ENCODE peak calls at places on chromosomes 13 and 19, in five cellular contexts. K, J, Y, O and Z are unnamed samples. For H4K20me1, the result is how much of the 10 kb centered on the place peaks cover.

GRCh38 chr19:3176715-3177501 is 1.7 kb upstream of the S1PR4 start:
- DNase-seq in O (no peak), Y (no peak), J (peak), K (peak), Z (no peak)

GRCh38 chr19:33193864-33194362 is at the start of gene LRP3:
- DNase-seq in Y (peak), K (no peak), J (peak), O (peak), Z (no peak)

GRCh38 chr19:41910992-41911888 is 17.0 kb downstream of the ERFL start:
- DNase-seq in K (no peak), J (no peak), Y (no peak), O (no peak), Z (no peak)

GRCh38 chr13:76552373-76552772 is 333.8 kb downstream of the KCTD12 start:
- DNase-seq in Y (no peak), J (no peak), O (no peak), K (no peak), Z (no peak)

GRCh38 chr13:92896842-92897241 is 329.8 kb upstream of the GPC6 start:
- DNase-seq in K (no peak), Y (peak), O (peak), J (peak), Z (no peak)

GRCh38 chr19:33152178-33152577 is 20.3 kb downstream of the WDR88 start:
- DNase-seq in J (peak), K (no peak), Y (no peak), O (no peak), Z (no peak)

GRCh38 chr13:24671367-24672117 is 8.7 kb upstream of the ATP12A start:
- DNase-seq in Y (peak), O (peak), K (peak), J (peak), Z (peak)

GRCh38 chr13:89726690-89727435 is 1620.6 kb upstream of the MIR17HG start:
- DNase-seq in Y (no peak), O (no peak), K (no peak), J (peak), Z (peak)

GRCh38 chr13:113637262-113638160 is 20.5 kb downstream of the ATP4B start:
- DNase-seq in O (no peak), J (no peak), K (no peak), Y (no peak), Z (no peak)

GRCh38 chr13:95228130-95228529 is 73.1 kb downstream of the ABCC4 start:
- DNase-seq in J (no peak), K (no peak), Y (no peak), O (no peak), Z (no peak)

GRCh38 chr19:5947435-5947834 is 30.5 kb downstream of the RANBP3 start:
- DNase-seq in K (no peak), O (no peak), J (peak), Y (no peak), Z (no peak)

GRCh38 chr19:58575183-58576041 is 2.3 kb upstream of the MZF1 start:
- DNase-seq in O (peak), J (peak), K (peak), Y (peak), Z (peak)

GRCh38 chr13:114077938-114078335 is 54.5 kb downstream of the RASA3 start:
- DNase-seq in Y (peak), K (no peak), J (peak), O (peak), Z (no peak)

GRCh38 chr19:19507354-19507753 is 8.0 kb downstream of the TSSK6 start:
- DNase-seq in Y (no peak), J (no peak), K (no peak), O (no peak), Z (no peak)

GRCh38 chr19:51821921-51822716 is 27.2 kb downstream of the FPR3 start:
- DNase-seq in Y (no peak), O (no peak), K (no peak), J (no peak), Z (no peak)

GRCh38 chr13:79211377-79211776 is 194.7 kb downstream of the RBM26 start:
- DNase-seq in K (no peak), Y (no peak), J (no peak), O (no peak), Z (no peak)

GRCh38 chr19:53942001-53942786 is 20.5 kb upstream of the CACNG8 start:
- DNase-seq in K (no peak), Y (peak), O (peak), J (no peak), Z (no peak)

GRCh38 chr13:43003010-43003409 is 11.0 kb upstream of the EPSTI1 start:
- DNase-seq in K (no peak), O (no peak), J (no peak), Y (no peak), Z (peak)

GRCh38 chr13:75537401-75538365 is at the start of gene COMMD6:
- DNase-seq in O (peak), Y (peak), J (peak), K (peak), Z (peak)

GRCh38 chr19:46753420-46754155 is 7.3 kb upstream of the STRN4 start:
- DNase-seq in O (peak), Y (peak), J (no peak), K (no peak), Z (no peak)

GRCh38 chr19:42325896-42326771 is 699 bp downstream of the MEGF8 start:
- DNase-seq in O (no peak), J (no peak), Y (peak), K (no peak), Z (no peak)

GRCh38 chr13:72125561-72125960 is 258.6 kb upstream of the DACH1 start:
- DNase-seq in K (no peak), J (no peak), Y (no peak), O (no peak), Z (no peak)

GRCh38 chr19:4379383-4380253 is 20.7 kb downstream of the SH3GL1 start:
- DNase-seq in J (no peak), K (no peak), O (no peak), Y (no peak), Z (peak)

GRCh38 chr13:38262211-38262610 is 87.4 kb upstream of the UFM1 start:
- DNase-seq in J (no peak), Y (no peak), O (no peak), K (no peak), Z (no peak)

GRCh38 chr13:36329355-36329754 is 16.8 kb downstream of the SPART start:
- DNase-seq in J (peak), K (no peak), Y (no peak), O (no peak), Z (no peak)

GRCh38 chr19:45995715-45996385 is 583 bp downstream of the CCDC61 start:
- DNase-seq in K (no peak), O (no peak), J (no peak), Y (no peak), Z (no peak)

GRCh38 chr19:39115105-39115847 is 10.3 kb upstream of the PAK4 start:
- DNase-seq in O (no peak), J (no peak), K (no peak), Y (no peak), Z (no peak)

GRCh38 chr19:35136977-35137702 is 1.5 kb upstream of the FXYD1 start:
- DNase-seq in Y (no peak), O (no peak), J (no peak), K (no peak), Z (no peak)

GRCh38 chr13:86020350-86021002 is 221.3 kb upstream of the SLITRK6 start:
- DNase-seq in Y (no peak), J (peak), O (no peak), K (no peak), Z (no peak)

GRCh38 chr13:23433171-23434153 is at the start of gene SACS:
- DNase-seq in O (peak), K (no peak), Y (peak), J (peak), Z (no peak)

GRCh38 chr13:111421216-111421615 is 100.8 kb downstream of the TEX29 start:
- DNase-seq in Y (no peak), K (no peak), O (no peak), J (no peak), Z (no peak)

GRCh38 chr13:28031220-28031903 is 42.9 kb upstream of the URAD start:
- DNase-seq in Y (no peak), K (no peak), J (no peak), O (no peak), Z (no peak)

GRCh38 chr13:21033866-21034601 is 27.4 kb downstream of the LATS2 start:
- DNase-seq in J (no peak), K (no peak), Y (no peak), O (no peak), Z (no peak)

GRCh38 chr13:31686660-31687430 is 52.5 kb upstream of the RXFP2 start:
- DNase-seq in K (no peak), O (no peak), Y (no peak), J (no peak), Z (no peak)

GRCh38 chr13:32905864-32906180 is 110.4 kb upstream of the KL start:
- DNase-seq in J (peak), O (no peak), K (no peak), Y (no peak), Z (no peak)

GRCh38 chr19:6540918-6541689 is 10.3 kb downstream of the TNFSF9 start:
- DNase-seq in J (no peak), Y (no peak), K (no peak), O (no peak), Z (no peak)

GRCh38 chr13:108924154-108924940 is 294.9 kb downstream of the MYO16 start:
- DNase-seq in O (no peak), Y (no peak), K (no peak), J (peak), Z (no peak)

GRCh38 chr19:30877591-30878230 is 471.5 kb downstream of the TSHZ3 start:
- DNase-seq in K (no peak), O (no peak), J (no peak), Y (no peak), Z (no peak)

GRCh38 chr19:472005-472858 is 11.4 kb upstream of the SHC2 start:
- DNase-seq in O (no peak), K (no peak), Y (peak), J (no peak), Z (no peak)
- H4K20me1 ChIP-seq in O (under half), K (under half), Y (under half), J (under half), Z (under half)

GRCh38 chr13:103873725-103874124 is 807.5 kb upstream of the SLC10A2 start:
- DNase-seq in K (no peak), J (no peak), Y (no peak), O (no peak), Z (no peak)
- H4K20me1 ChIP-seq in K (under half), J (under half), Y (under half), O (under half), Z (under half)

GRCh38 chr19:7980635-7981121 is 24.8 kb downstream of the ELAVL1 start:
- DNase-seq in Y (no peak), K (no peak), J (no peak), O (no peak), Z (no peak)

GRCh38 chr19:7980168-7980567 is 25.3 kb downstream of the ELAVL1 start:
- DNase-seq in O (no peak), K (no peak), Y (no peak), J (no peak), Z (no peak)

GRCh38 chr19:7978196-7978825 is 27.1 kb downstream of the ELAVL1 start:
- DNase-seq in K (no peak), Y (no peak), J (no peak), O (peak), Z (no peak)

GRCh38 chr19:7979011-7979410 is 26.4 kb downstream of the ELAVL1 start:
- DNase-seq in Y (no peak), O (no peak), K (no peak), J (no peak), Z (no peak)

DNA sequence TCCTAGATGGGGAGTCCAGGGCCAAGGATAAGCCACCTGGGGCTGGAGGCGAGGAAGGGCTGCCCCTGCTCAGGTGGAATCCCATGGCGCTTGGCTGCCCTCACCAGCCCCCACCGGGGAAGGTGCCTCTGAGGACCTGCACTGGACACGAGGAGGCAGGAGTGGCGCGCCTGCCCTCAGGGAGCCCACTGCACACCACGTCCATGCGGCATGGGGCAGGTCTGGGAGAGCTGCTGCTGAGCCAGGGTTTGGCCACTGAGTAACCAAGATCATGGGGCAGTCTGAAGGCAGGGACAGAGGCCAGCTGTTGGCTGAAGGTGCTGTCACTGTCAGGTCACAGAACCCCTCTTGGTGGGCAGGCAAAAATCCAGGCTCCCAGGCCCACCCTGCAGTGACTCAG is 25.9 kb downstream of the ELAVL1 start:
- DNase-seq in Y (no peak), O (no peak), K (no peak), J (no peak), Z (no peak)
- H4K20me1 ChIP-seq in Y (under half), O (half or more), K (under half), J (under half), Z (under half)

GRCh38 chr19:18469245-18470107 is 31.5 kb upstream of the ISYNA1 start:
- DNase-seq in K (peak), Y (peak), O (peak), J (peak), Z (no peak)

GRCh38 chr19:18468517-18468916 is 30.6 kb upstream of the ISYNA1 start:
- DNase-seq in K (no peak), J (no peak), O (no peak), Y (no peak), Z (no peak)

GRCh38 chr19:18468930-18469244 is 31.0 kb upstream of the ISYNA1 start:
- DNase-seq in K (no peak), Y (no peak), O (no peak), J (no peak), Z (no peak)

GRCh38 chr19:18470153-18470552 is 32.2 kb upstream of the ISYNA1 start:
- DNase-seq in K (no peak), O (peak), J (no peak), Y (peak), Z (no peak)

DNA sequence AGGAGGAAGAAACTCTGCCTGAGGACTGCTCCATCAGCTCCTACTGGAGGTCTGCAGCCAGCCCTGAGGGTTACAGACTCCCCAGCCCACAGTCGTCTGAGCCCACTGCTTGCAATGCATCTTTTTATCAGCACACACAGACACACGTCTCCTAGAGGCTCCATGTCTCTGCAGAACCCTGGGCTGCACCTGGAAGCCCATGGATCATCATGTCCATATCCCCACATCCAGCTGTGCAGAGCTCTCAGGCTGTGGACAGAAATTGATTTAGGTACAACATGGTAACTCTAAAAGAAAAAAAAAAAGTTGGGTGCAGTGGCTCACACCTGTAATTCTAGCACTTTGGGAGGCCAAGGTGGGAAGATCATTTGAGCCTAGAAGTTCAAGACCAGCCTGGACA is 32.9 kb upstream of the ISYNA1 start:
- DNase-seq in J (no peak), Y (no peak), K (no peak), O (no peak), Z (no peak)
- H4K20me1 ChIP-seq in J (under half), Y (under half), K (under half), O (half or more), Z (under half)

GRCh38 chr19:49683814-49684250 is 5.6 kb upstream of the ADM5 start:
- DNase-seq in J (no peak), K (no peak), Y (no peak), O (no peak), Z (no peak)

GRCh38 chr19:49682274-49682673 is 5.2 kb downstream of the PRMT1 start:
- DNase-seq in K (no peak), Y (no peak), O (no peak), J (no peak), Z (no peak)

GRCh38 chr19:49680473-49681351 is 3.6 kb downstream of the PRMT1 start:
- DNase-seq in K (peak), O (peak), J (peak), Y (peak), Z (no peak)

GRCh38 chr19:49679832-49680472 is 2.9 kb downstream of the PRMT1 start:
- DNase-seq in J (no peak), O (peak), K (no peak), Y (peak), Z (no peak)

GRCh38 chr19:49681830-49682229 is 4.8 kb downstream of the PRMT1 start:
- DNase-seq in J (no peak), K (no peak), Y (no peak), O (no peak), Z (no peak)
- H4K20me1 ChIP-seq in J (under half), K (under half), Y (half or more), O (half or more), Z (under half)

DNA sequence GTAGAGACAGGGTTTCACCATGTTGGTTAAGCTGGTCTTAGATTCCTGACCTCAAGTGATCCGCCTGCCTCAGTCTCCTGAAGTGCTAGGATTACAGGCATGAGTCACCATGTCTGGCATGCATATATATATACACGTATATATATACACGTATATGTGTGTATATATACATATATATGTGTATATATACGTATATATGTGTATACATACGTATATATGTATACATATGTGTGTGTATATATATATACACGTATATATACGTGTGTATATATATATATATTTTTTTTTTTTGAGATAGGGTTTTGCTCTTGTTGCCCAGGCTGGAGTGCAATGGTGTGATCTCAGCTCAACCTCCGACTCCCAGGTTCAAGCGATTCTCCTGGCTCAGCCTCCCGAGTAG is 11.9 kb downstream of the DNMT1 start:
- DNase-seq in J (no peak), O (no peak), Y (no peak), K (no peak), Z (no peak)
- H4K20me1 ChIP-seq in J (under half), O (half or more), Y (under half), K (under half), Z (under half)